ENCODE peak calls at places on chromosomes 6 and 20, in four cellular contexts. P, E, B and V are unnamed samples.

GRCh38 chr6:153702671-153703070 is 336.4 kb upstream of the OPRM1 start:
- DNase-seq in P (no peak), E (no peak), B (no peak), V (no peak)

GRCh38 chr6:16157909-16158308 is 29.0 kb downstream of the MYLIP start:
- DNase-seq in P (no peak), E (no peak), B (no peak), V (no peak)

GRCh38 chr6:45436544-45437440 is 59.1 kb upstream of the SUPT3H start:
- DNase-seq in P (peak; percentile 68), E (no peak), B (no peak), V (peak; percentile 88)

GRCh38 chr20:18496042-18496441 is 983 bp downstream of the RBBP9 start:
- DNase-seq in P (peak; percentile 5), E (no peak), B (no peak), V (peak; percentile 31)

GRCh38 chr6:3293271-3294155 is 34.8 kb downstream of the PSMG4 start:
- DNase-seq in P (no peak), E (no peak), B (peak; percentile 44), V (no peak)

GRCh38 chr6:106102967-106103727 is 17.0 kb downstream of the PRDM1 start:
- DNase-seq in P (no peak), E (no peak), B (no peak), V (no peak)

GRCh38 chr6:35620706-35621105 is 68.0 kb downstream of the FKBP5 start:
- DNase-seq in P (no peak), E (no peak), B (no peak), V (no peak)

GRCh38 chr6:83872386-83873118 is 13.1 kb downstream of the CYB5R4 start:
- DNase-seq in P (no peak), E (no peak), B (no peak), V (no peak)

GRCh38 chr6:14533446-14533845 is 415.9 kb downstream of the CD83 start:
- DNase-seq in P (no peak), E (no peak), B (no peak), V (no peak)

GRCh38 chr6:167129588-167129987 is 6.7 kb downstream of the CCR6 start:
- DNase-seq in P (no peak), E (no peak), B (no peak), V (no peak)

GRCh38 chr6:73521351-73522254 is 771 bp upstream of the EEF1A1 start:
- DNase-seq in P (peak; percentile 91), E (peak; percentile 22), B (peak; percentile 91), V (peak; percentile 74)

GRCh38 chr6:71258078-71258866 is 30.3 kb upstream of the OGFRL1 start:
- DNase-seq in P (no peak), E (no peak), B (no peak), V (peak; percentile 15)

GRCh38 chr20:43096471-43096870 is 93.2 kb downstream of the PTPRT start:
- DNase-seq in P (no peak), E (no peak), B (no peak), V (no peak)

GRCh38 chr6:156701961-156702360 is 75.2 kb upstream of the ARID1B start:
- DNase-seq in P (no peak), E (no peak), B (no peak), V (no peak)

GRCh38 chr6:20875369-20875963 is 341.2 kb downstream of the CDKAL1 start:
- DNase-seq in P (peak; percentile 77), E (peak; percentile 38), B (no peak), V (peak; percentile 77)

GRCh38 chr6:78483546-78483945 is 383.8 kb upstream of the IRAK1BP1 start:
- DNase-seq in P (no peak), E (no peak), B (no peak), V (peak; percentile 26)

GRCh38 chr20:35007413-35007812 is 51.7 kb downstream of the MYH7B start:
- DNase-seq in P (no peak), E (no peak), B (peak; percentile 42), V (no peak)

DNA sequence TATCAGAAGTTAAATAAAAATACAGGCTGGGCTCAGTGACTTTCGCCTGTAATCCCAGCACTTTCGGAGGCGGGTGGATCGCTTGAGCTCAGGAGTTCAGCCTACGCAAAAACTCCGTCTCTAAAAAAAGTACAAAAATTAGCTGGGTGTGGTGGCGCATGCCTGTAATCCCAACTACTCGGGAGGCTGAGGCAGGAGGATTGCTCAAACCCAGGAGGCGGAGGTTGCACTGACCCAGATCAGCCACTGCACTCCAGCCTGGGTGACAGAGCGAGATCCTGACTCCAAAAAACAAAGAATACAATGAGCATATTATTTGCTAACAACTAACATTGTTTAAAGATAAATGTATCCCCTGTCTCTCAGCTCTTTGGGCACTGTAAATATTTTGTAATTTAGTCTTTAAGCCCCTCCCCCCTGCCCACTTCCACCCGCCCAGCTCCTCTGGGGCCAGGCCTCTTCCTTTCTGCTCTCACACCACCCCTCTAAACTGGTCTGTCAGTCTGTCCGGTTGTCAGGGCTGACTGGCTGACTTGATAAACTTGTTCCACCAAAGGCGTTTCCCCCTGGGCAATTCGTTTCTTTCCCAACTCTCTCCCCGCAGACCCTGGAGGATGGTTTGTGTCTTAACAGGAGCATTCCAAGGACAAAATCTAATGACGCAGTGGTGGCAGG is 62.4 kb upstream of the QKI start:
- DNase-seq in P (no peak), E (no peak), B (no peak), V (no peak)
- TF ChIP-seq CTCF in P (no peak), E (no peak), B (no peak), V (no peak)

GRCh38 chr20:1224205-1224604 is 1.6 kb upstream of the RAD21L1 start:
- DNase-seq in P (no peak), E (no peak), B (no peak), V (no peak)

GRCh38 chr20:1229541-1229940 is 3.7 kb downstream of the RAD21L1 start:
- DNase-seq in P (no peak), E (no peak), B (no peak), V (no peak)

GRCh38 chr20:1225729-1226313 is at the start of gene RAD21L1:
- DNase-seq in P (peak; percentile 50), E (peak; percentile 82), B (peak; percentile 84), V (peak; percentile 87)

GRCh38 chr20:1225263-1225728 is 548 bp upstream of the RAD21L1 start:
- DNase-seq in P (peak; percentile 48), E (no peak), B (no peak), V (no peak)

GRCh38 chr20:1227121-1227582 is 1.3 kb downstream of the RAD21L1 start:
- DNase-seq in P (no peak), E (no peak), B (no peak), V (no peak)
- H3K4me3 ChIP-seq in P (no peak overlapping the region), E (no peak overlapping the region), B (peak overlapping the region; percentile 74), V (peak overlapping the region; percentile 78)

GRCh38 chr6:63573140-63573898 is 1.0 kb downstream of the LOC128125822 start:
- DNase-seq in P (peak; percentile 75), E (peak; percentile 95), B (peak; percentile 93), V (peak; percentile 76)

GRCh38 chr6:63573899-63574553 is 1.7 kb downstream of the LOC128125822 start:
- DNase-seq in P (peak; percentile 77), E (peak; percentile 82), B (no peak), V (peak; percentile 22)

GRCh38 chr6:63572733-63573139 is 456 bp downstream of the LOC128125822 start:
- DNase-seq in P (no peak), E (no peak), B (no peak), V (no peak)

GRCh38 chr6:63576147-63576772 is 4.0 kb downstream of the LOC128125822 start:
- DNase-seq in P (no peak), E (no peak), B (no peak), V (no peak)

DNA sequence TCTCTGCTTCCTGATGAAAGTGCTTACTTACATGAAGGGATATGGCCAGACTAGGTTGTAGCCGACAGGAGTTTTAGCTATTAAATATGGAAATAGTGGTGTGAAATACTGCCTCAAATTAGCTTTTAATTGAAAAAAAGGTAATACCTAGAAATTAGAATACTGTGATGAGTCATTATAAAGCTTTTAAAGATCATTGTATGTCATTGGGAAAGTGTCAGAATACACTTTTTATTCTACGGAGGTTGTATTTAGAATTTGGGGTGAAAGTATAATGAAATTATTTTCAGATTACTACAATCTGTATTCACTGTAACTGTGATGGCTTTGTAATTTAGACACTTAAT is 2.2 kb downstream of the LOC128125822 start:
- DNase-seq in P (no peak), E (no peak), B (no peak), V (no peak)
- TF ChIP-seq CTCF in P (no peak), E (peak; percentile 0), B (no peak), V (no peak)

DNA sequence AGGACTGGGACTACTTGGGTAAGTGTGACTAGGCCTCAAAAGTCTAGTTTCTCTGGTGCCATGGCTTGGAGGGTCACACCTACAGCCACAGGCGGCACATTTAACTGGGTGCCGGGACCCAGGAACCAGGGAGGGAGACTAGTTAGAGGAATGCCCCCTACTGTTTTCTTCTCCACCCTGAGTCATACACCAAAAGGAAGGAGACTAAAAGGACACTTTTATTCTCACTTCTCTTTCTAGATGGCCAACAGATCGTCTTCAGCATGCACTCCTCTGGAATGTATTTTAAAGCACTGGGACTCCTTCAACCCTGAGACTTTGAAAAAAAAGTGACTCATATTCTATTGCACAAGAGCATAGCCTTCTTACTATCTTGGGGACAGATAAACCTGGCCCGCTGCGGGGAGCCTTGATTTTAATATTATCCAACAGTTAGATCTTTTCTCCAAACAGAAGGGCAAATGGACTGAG is 33.4 kb downstream of the PLN start:
- DNase-seq in P (no peak), E (no peak), B (no peak), V (peak; percentile 72)
- H3K4me3 ChIP-seq in P (no peak overlapping the region), E (no peak overlapping the region), B (no peak overlapping the region), V (no peak overlapping the region)

GRCh38 chr6:38187688-38188590 is 368.4 kb downstream of the ZFAND3 start:
- DNase-seq in P (no peak), E (no peak), B (no peak), V (no peak)

GRCh38 chr6:38188677-38189335 is 369.3 kb downstream of the ZFAND3 start:
- DNase-seq in P (no peak), E (no peak), B (no peak), V (no peak)

GRCh38 chr6:38185244-38185643 is 365.7 kb downstream of the ZFAND3 start:
- DNase-seq in P (no peak), E (no peak), B (no peak), V (no peak)

GRCh38 chr6:38185752-38186151 is 366.2 kb downstream of the ZFAND3 start:
- DNase-seq in P (no peak), E (no peak), B (no peak), V (no peak)

GRCh38 chr6:38187285-38187684 is 367.8 kb downstream of the ZFAND3 start:
- DNase-seq in P (no peak), E (no peak), B (no peak), V (no peak)
- TF ChIP-seq CTCF in P (no peak), E (no peak), B (no peak), V (no peak)

GRCh38 chr20:9928955-9929354 is 90.1 kb upstream of the PAK5 start:
- DNase-seq in P (no peak), E (no peak), B (no peak), V (no peak)
- H3K4me3 ChIP-seq in P (no peak overlapping the region), E (no peak overlapping the region), B (no peak overlapping the region), V (no peak overlapping the region)

GRCh38 chr6:66421570-66421969 is 714.5 kb upstream of the EYS start:
- DNase-seq in P (no peak), E (no peak), B (no peak), V (peak; percentile 32)
- TF ChIP-seq CTCF in P (no peak), E (no peak), B (no peak), V (no peak)

GRCh38 chr6:1737463-1738311 is 128.0 kb downstream of the FOXC1 start:
- DNase-seq in P (no peak), E (no peak), B (no peak), V (no peak)
- H3K4me3 ChIP-seq in P (no peak overlapping the region), E (no peak overlapping the region), B (no peak overlapping the region), V (no peak overlapping the region)